ENCODE peak calls at places on chromosomes 2 and 18, in nine cellular contexts. One of them, this sample, is unnamed.
A peak's percentile ranks its signal among the peaks of the same experiment; 100 is the strongest.

GRCh38 chr2:210913461-210913860 is 357.1 kb downstream of the CPS1 start:
- DNase-seq in HL-60: no peak
- DNase-seq in cardiac fibroblast: no peak
- DNase-seq in endodermal cell: no peak
- DNase-seq in fibroblast of lung: peak; percentile 76
- DNase-seq in MM.1S: no peak
- DNase-seq in psoas muscle: no peak
- DNase-seq in PC-9: no peak
- DNase-seq in pancreas: no peak
- DNase-seq in this sample: peak; percentile 12

GRCh38 chr2:168338292-168338691 is 90.9 kb upstream of the STK39 start:
- DNase-seq in cardiac fibroblast: no peak
- DNase-seq in HL-60: no peak
- DNase-seq in psoas muscle: no peak
- DNase-seq in PC-9: no peak
- DNase-seq in endodermal cell: no peak
- DNase-seq in fibroblast of lung: no peak
- DNase-seq in MM.1S: no peak
- DNase-seq in pancreas: no peak
- DNase-seq in this sample: no peak

GRCh38 chr18:49613141-49613641 is 51.3 kb downstream of the LIPG start:
- DNase-seq in PC-9: no peak
- DNase-seq in endodermal cell: peak; percentile 95
- DNase-seq in psoas muscle: no peak
- DNase-seq in HL-60: no peak
- DNase-seq in pancreas: no peak
- DNase-seq in MM.1S: no peak
- DNase-seq in fibroblast of lung: peak; percentile 74
- DNase-seq in cardiac fibroblast: no peak
- DNase-seq in this sample: no peak

GRCh38 chr2:161166538-161167409 is 6.5 kb downstream of the TANK start:
- DNase-seq in psoas muscle: no peak
- DNase-seq in MM.1S: peak; percentile 74
- DNase-seq in cardiac fibroblast: peak; percentile 56
- DNase-seq in fibroblast of lung: peak; percentile 71
- DNase-seq in endodermal cell: no peak
- DNase-seq in PC-9: no peak
- DNase-seq in pancreas: no peak
- DNase-seq in HL-60: no peak
- DNase-seq in this sample: peak; percentile 63

GRCh38 chr18:9364242-9364641 is 29.7 kb downstream of the TWSG1 start:
- DNase-seq in MM.1S: no peak
- DNase-seq in PC-9: peak; percentile 11
- DNase-seq in psoas muscle: no peak
- DNase-seq in endodermal cell: no peak
- DNase-seq in cardiac fibroblast: no peak
- DNase-seq in pancreas: no peak
- DNase-seq in HL-60: no peak
- DNase-seq in fibroblast of lung: peak; percentile 17
- DNase-seq in this sample: no peak

GRCh38 chr18:77223653-77224052 is 26.0 kb upstream of the GALR1 start:
- DNase-seq in MM.1S: no peak
- DNase-seq in pancreas: no peak
- DNase-seq in psoas muscle: no peak
- DNase-seq in cardiac fibroblast: peak; percentile 58
- DNase-seq in HL-60: no peak
- DNase-seq in fibroblast of lung: peak; percentile 55
- DNase-seq in endodermal cell: no peak
- DNase-seq in PC-9: no peak
- DNase-seq in this sample: peak; percentile 69

GRCh38 chr18:41378628-41379027 is 576.4 kb upstream of the PIK3C3 start:
- DNase-seq in fibroblast of lung: peak; percentile 56
- DNase-seq in pancreas: no peak
- DNase-seq in HL-60: no peak
- DNase-seq in PC-9: no peak
- DNase-seq in cardiac fibroblast: peak; percentile 76
- DNase-seq in endodermal cell: no peak
- DNase-seq in MM.1S: no peak
- DNase-seq in psoas muscle: no peak
- DNase-seq in this sample: peak; percentile 85

GRCh38 chr18:45780568-45780967 is 44.9 kb upstream of the SIGLEC15 start:
- DNase-seq in HL-60: no peak
- DNase-seq in PC-9: no peak
- DNase-seq in pancreas: no peak
- DNase-seq in psoas muscle: no peak
- DNase-seq in cardiac fibroblast: no peak
- DNase-seq in fibroblast of lung: no peak
- DNase-seq in endodermal cell: no peak
- DNase-seq in MM.1S: no peak
- DNase-seq in this sample: no peak

GRCh38 chr2:120283649-120284048 is 31.0 kb downstream of the RALB start:
- DNase-seq in HL-60: no peak
- DNase-seq in MM.1S: no peak
- DNase-seq in fibroblast of lung: peak; percentile 52
- DNase-seq in endodermal cell: peak; percentile 65
- DNase-seq in psoas muscle: no peak
- DNase-seq in cardiac fibroblast: no peak
- DNase-seq in pancreas: no peak
- DNase-seq in PC-9: no peak
- DNase-seq in this sample: peak; percentile 86

GRCh38 chr2:120275617-120276400 is 23.2 kb downstream of the RALB start:
- DNase-seq in cardiac fibroblast: no peak
- DNase-seq in psoas muscle: no peak
- DNase-seq in fibroblast of lung: no peak
- DNase-seq in MM.1S: no peak
- DNase-seq in pancreas: no peak
- DNase-seq in HL-60: no peak
- DNase-seq in endodermal cell: no peak
- DNase-seq in PC-9: no peak
- DNase-seq in this sample: no peak

GRCh38 chr2:120277505-120278205 is 25.0 kb downstream of the RALB start:
- DNase-seq in HL-60: no peak
- DNase-seq in endodermal cell: no peak
- DNase-seq in fibroblast of lung: no peak
- DNase-seq in MM.1S: no peak
- DNase-seq in pancreas: no peak
- DNase-seq in cardiac fibroblast: no peak
- DNase-seq in psoas muscle: no peak
- DNase-seq in PC-9: no peak
- DNase-seq in this sample: no peak

GRCh38 chr2:120279708-120280107 is 27.1 kb downstream of the RALB start:
- DNase-seq in fibroblast of lung: no peak
- DNase-seq in HL-60: no peak
- DNase-seq in pancreas: no peak
- DNase-seq in MM.1S: no peak
- DNase-seq in endodermal cell: no peak
- DNase-seq in psoas muscle: no peak
- DNase-seq in PC-9: no peak
- DNase-seq in cardiac fibroblast: no peak
- DNase-seq in this sample: no peak

DNA sequence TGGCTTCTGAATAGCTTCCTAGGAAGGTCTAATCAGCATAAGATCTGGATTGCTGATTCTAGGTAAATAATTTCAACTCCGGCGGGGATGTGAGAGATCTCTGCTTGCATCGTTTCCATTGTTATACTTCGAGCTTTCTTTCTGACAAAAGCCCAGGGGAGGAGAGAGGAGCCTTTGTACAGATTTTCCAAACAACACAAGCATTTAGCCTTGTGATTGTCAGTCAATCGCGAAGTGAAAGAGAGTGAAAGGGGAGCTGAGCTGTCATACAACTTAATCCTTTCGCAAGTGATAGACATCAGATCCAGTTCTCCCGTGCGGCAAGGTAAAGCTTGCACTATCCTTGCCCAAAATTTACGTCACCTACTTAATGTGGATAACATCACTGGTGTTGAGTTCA is 26.2 kb downstream of the RALB start:
- DNase-seq in MM.1S: no peak
- DNase-seq in PC-9: no peak
- DNase-seq in HL-60: no peak
- DNase-seq in fibroblast of lung: no peak
- DNase-seq in endodermal cell: no peak
- DNase-seq in cardiac fibroblast: no peak
- DNase-seq in psoas muscle: no peak
- DNase-seq in pancreas: no peak
- DNase-seq in this sample: no peak
- H3K4me3 ChIP-seq in MM.1S: no peak overlapping the region
- H3K4me3 ChIP-seq in PC-9: no peak overlapping the region
- H3K4me3 ChIP-seq in HL-60: no peak overlapping the region
- H3K4me3 ChIP-seq in fibroblast of lung: no peak overlapping the region
- H3K4me3 ChIP-seq in endodermal cell: no peak overlapping the region
- H3K4me3 ChIP-seq in cardiac fibroblast: no peak overlapping the region
- H3K4me3 ChIP-seq in psoas muscle: no peak overlapping the region
- H3K4me3 ChIP-seq in pancreas: no peak overlapping the region
- H3K4me3 ChIP-seq in this sample: no peak overlapping the region

DNA sequence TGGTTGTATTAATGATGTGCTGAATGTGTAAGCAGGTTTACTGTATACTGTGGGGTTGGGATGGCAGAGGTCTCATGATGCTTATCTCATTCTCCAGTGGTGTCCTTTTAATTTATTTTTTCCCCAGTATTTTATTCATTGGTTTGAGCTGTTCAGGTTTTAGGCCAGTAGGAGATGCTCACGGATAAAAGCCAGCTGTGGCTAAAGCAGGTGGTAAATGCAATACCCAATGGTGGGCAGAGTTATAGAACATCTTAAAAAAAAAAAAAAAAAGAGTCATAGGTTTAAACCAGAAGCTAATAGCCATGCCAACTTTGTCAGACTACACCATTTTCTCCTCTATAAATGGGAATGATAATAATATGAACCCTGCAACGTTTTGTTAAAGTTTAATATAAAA is 57.8 kb upstream of the NEUROD1 start:
- DNase-seq in PC-9: no peak
- DNase-seq in fibroblast of lung: no peak
- DNase-seq in psoas muscle: no peak
- DNase-seq in pancreas: no peak
- DNase-seq in HL-60: no peak
- DNase-seq in cardiac fibroblast: peak; percentile 24
- DNase-seq in MM.1S: no peak
- DNase-seq in endodermal cell: peak; percentile 50
- DNase-seq in this sample: peak; percentile 57
- TF ChIP-seq CTCF in PC-9: peak; percentile 59
- TF ChIP-seq CTCF in fibroblast of lung: peak; percentile 22
- TF ChIP-seq CTCF in psoas muscle: no peak
- TF ChIP-seq CTCF in pancreas: no peak
- TF ChIP-seq CTCF in HL-60: no peak
- TF ChIP-seq CTCF in cardiac fibroblast: peak; percentile 28
- TF ChIP-seq CTCF in MM.1S: peak; percentile 4
- TF ChIP-seq CTCF in endodermal cell: peak; percentile 66
- TF ChIP-seq CTCF in this sample: peak; percentile 56

GRCh38 chr2:135636982-135637381 is 104.7 kb upstream of the UBXN4 start:
- DNase-seq in pancreas: no peak
- DNase-seq in fibroblast of lung: no peak
- DNase-seq in cardiac fibroblast: no peak
- DNase-seq in PC-9: no peak
- DNase-seq in HL-60: no peak
- DNase-seq in endodermal cell: no peak
- DNase-seq in psoas muscle: no peak
- DNase-seq in MM.1S: no peak
- DNase-seq in this sample: no peak

GRCh38 chr2:135638825-135639224 is 102.8 kb upstream of the UBXN4 start:
- DNase-seq in endodermal cell: no peak
- DNase-seq in fibroblast of lung: no peak
- DNase-seq in cardiac fibroblast: no peak
- DNase-seq in PC-9: no peak
- DNase-seq in psoas muscle: no peak
- DNase-seq in MM.1S: no peak
- DNase-seq in pancreas: no peak
- DNase-seq in HL-60: no peak
- DNase-seq in this sample: peak; percentile 26

GRCh38 chr2:135637456-135638087 is 104.1 kb upstream of the UBXN4 start:
- DNase-seq in pancreas: no peak
- DNase-seq in PC-9: no peak
- DNase-seq in MM.1S: no peak
- DNase-seq in cardiac fibroblast: no peak
- DNase-seq in endodermal cell: no peak
- DNase-seq in psoas muscle: no peak
- DNase-seq in HL-60: no peak
- DNase-seq in fibroblast of lung: no peak
- DNase-seq in this sample: no peak

DNA sequence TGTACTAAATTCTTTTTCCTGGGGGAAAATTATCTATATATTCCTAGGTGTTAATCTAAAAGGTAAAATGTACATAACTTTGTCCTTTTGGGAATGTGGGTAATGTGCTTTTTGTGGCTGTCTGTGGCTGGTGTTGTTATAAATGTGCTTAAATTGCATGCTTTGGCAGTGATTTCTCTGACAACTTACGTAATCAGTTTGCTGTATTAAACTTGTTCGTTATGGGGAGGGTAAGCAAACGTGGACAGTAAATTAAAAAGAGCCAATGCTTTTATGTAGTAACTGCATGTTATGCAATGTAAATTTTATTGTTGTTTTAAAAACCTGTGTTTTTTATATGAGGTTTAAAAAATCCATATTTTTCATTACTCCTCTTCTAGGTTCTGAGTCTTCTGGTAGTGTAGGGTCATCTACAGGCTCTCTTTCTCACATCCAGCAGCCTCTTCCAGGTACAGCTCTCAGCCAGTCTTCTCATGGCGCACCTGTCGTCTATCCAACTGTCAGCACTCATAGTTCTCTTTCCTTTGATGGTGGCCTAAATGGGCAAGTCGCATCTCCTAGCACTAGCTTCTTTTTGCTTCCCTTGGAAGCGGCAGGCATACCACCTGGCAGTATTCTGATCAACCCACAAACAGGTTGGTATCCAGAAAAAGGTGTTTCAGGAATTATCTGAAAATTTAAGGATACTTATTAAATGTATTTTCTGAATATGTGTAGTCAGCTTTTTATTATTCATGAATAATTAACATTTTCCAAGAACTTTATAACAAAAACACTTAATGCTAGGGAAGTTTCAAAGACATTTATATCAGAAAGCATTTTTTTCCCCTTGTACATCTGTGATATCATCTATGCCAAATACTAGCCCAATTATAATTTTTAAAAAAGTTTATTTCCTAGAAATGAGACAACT is 100.2 kb upstream of the UBXN4 start:
- DNase-seq in fibroblast of lung: no peak
- DNase-seq in HL-60: no peak
- DNase-seq in MM.1S: no peak
- DNase-seq in endodermal cell: no peak
- DNase-seq in cardiac fibroblast: no peak
- DNase-seq in pancreas: no peak
- DNase-seq in psoas muscle: no peak
- DNase-seq in PC-9: no peak
- DNase-seq in this sample: no peak
- H3K4me3 ChIP-seq in fibroblast of lung: no peak overlapping the region
- H3K4me3 ChIP-seq in HL-60: no peak overlapping the region
- H3K4me3 ChIP-seq in MM.1S: no peak overlapping the region
- H3K4me3 ChIP-seq in endodermal cell: no peak overlapping the region
- H3K4me3 ChIP-seq in cardiac fibroblast: no peak overlapping the region
- H3K4me3 ChIP-seq in pancreas: no peak overlapping the region
- H3K4me3 ChIP-seq in psoas muscle: no peak overlapping the region
- H3K4me3 ChIP-seq in PC-9: no peak overlapping the region
- H3K4me3 ChIP-seq in this sample: no peak overlapping the region

DNA sequence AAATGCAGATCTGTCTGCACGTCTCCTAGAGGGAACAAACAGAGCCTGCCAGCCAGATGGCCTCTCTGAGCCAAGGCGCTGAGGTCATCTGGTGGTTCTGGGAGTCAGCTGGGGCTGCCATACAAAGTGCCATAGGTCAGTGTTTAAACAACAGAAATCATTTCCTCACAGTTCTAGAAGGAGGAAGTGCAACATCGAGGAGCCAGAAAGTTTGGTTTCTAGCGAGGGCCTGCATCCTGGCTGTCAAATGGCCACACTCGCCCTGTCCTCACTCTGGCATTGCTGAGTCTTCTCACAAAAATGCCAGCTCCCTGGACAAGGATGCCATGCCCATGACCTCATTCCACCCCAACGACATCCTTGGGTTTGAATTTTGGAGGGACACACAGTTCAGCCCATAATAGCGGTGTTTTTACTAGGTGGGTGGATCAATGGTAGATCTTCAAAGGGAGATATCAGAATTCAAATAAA is 59.6 kb downstream of the MYT1L start:
- DNase-seq in PC-9: no peak
- DNase-seq in HL-60: no peak
- DNase-seq in cardiac fibroblast: no peak
- DNase-seq in pancreas: peak; percentile 31
- DNase-seq in MM.1S: no peak
- DNase-seq in endodermal cell: no peak
- DNase-seq in psoas muscle: peak; percentile 30
- DNase-seq in fibroblast of lung: peak; percentile 23
- DNase-seq in this sample: no peak
- TF ChIP-seq CTCF in PC-9: no peak
- TF ChIP-seq CTCF in HL-60: no peak
- TF ChIP-seq CTCF in cardiac fibroblast: no peak
- TF ChIP-seq CTCF in pancreas: no peak
- TF ChIP-seq CTCF in MM.1S: no peak
- TF ChIP-seq CTCF in endodermal cell: no peak
- TF ChIP-seq CTCF in psoas muscle: no peak
- TF ChIP-seq CTCF in fibroblast of lung: no peak
- TF ChIP-seq CTCF in this sample: no peak